ENCODE peak calls at places on chromosomes 5 and 9, in five cellular contexts. One of them, this sample, is unnamed.

GRCh38 chr9:116154334-116154975 is 864 bp downstream of the PAPPA start:
- DNase-seq in K562: no peak
- DNase-seq in HepG2: no peak
- DNase-seq in ovary: peak; percentile 68
- DNase-seq in stomach: no peak
- DNase-seq in this sample: no peak

GRCh38 chr9:111985315-111985714 is 88.7 kb downstream of the UGCG start:
- DNase-seq in K562: no peak
- DNase-seq in HepG2: no peak
- DNase-seq in ovary: no peak
- DNase-seq in stomach: no peak
- DNase-seq in this sample: no peak

GRCh38 chr5:96765043-96765442 is 42.7 kb downstream of the ERAP1 start:
- DNase-seq in K562: no peak
- DNase-seq in HepG2: no peak
- DNase-seq in ovary: no peak
- DNase-seq in stomach: no peak
- DNase-seq in this sample: no peak

GRCh38 chr9:133580416-133580738 is 28.8 kb downstream of the FAM163B start:
- DNase-seq in K562: no peak
- DNase-seq in HepG2: no peak
- DNase-seq in ovary: no peak
- DNase-seq in stomach: no peak
- DNase-seq in this sample: no peak

GRCh38 chr5:111829701-111830100 is 72.7 kb upstream of the NREP start:
- DNase-seq in K562: no peak
- DNase-seq in HepG2: no peak
- DNase-seq in ovary: no peak
- DNase-seq in stomach: no peak
- DNase-seq in this sample: no peak

GRCh38 chr5:41722359-41722950 is 147.8 kb downstream of the OXCT1 start:
- DNase-seq in K562: no peak
- DNase-seq in HepG2: no peak
- DNase-seq in ovary: no peak
- DNase-seq in stomach: no peak
- DNase-seq in this sample: no peak

GRCh38 chr9:137762414-137763061 is 115.0 kb upstream of the CACNA1B start:
- DNase-seq in K562: no peak
- DNase-seq in HepG2: no peak
- DNase-seq in ovary: no peak
- DNase-seq in stomach: peak; percentile 45
- DNase-seq in this sample: no peak

GRCh38 chr5:57841671-57842375 is 359.2 kb upstream of the ACTBL2 start:
- DNase-seq in K562: no peak
- DNase-seq in HepG2: no peak
- DNase-seq in ovary: no peak
- DNase-seq in stomach: no peak
- DNase-seq in this sample: no peak

GRCh38 chr5:60489856-60490255 is 210.1 kb downstream of the DEPDC1B start:
- DNase-seq in K562: no peak
- DNase-seq in HepG2: peak; percentile 31
- DNase-seq in ovary: no peak
- DNase-seq in stomach: no peak
- DNase-seq in this sample: no peak

GRCh38 chr9:117825609-117826347 is 121.6 kb downstream of the TLR4 start:
- DNase-seq in K562: no peak
- DNase-seq in HepG2: no peak
- DNase-seq in ovary: no peak
- DNase-seq in stomach: no peak
- DNase-seq in this sample: no peak

GRCh38 chr9:109013678-109014145 is 413 bp upstream of the CTNNAL1 start:
- DNase-seq in K562: no peak
- DNase-seq in HepG2: no peak
- DNase-seq in ovary: no peak
- DNase-seq in stomach: no peak
- DNase-seq in this sample: no peak

GRCh38 chr9:89752154-89752553 is 147.3 kb downstream of the GADD45G start:
- DNase-seq in K562: no peak
- DNase-seq in HepG2: no peak
- DNase-seq in ovary: no peak
- DNase-seq in stomach: no peak
- DNase-seq in this sample: no peak

GRCh38 chr5:95847261-95847592 is 24.7 kb upstream of the GLRX start:
- DNase-seq in K562: no peak
- DNase-seq in HepG2: no peak
- DNase-seq in ovary: no peak
- DNase-seq in stomach: no peak
- DNase-seq in this sample: no peak

GRCh38 chr5:98786178-98786853 is 12.9 kb downstream of the RGMB start:
- DNase-seq in K562: no peak
- DNase-seq in HepG2: no peak
- DNase-seq in ovary: no peak
- DNase-seq in stomach: no peak
- DNase-seq in this sample: no peak

GRCh38 chr9:129612815-129613519 is 7.9 kb downstream of the C9orf50 start:
- DNase-seq in K562: no peak
- DNase-seq in HepG2: no peak
- DNase-seq in ovary: peak; percentile 40
- DNase-seq in stomach: no peak
- DNase-seq in this sample: no peak

GRCh38 chr9:92097997-92098482 is 17.2 kb downstream of the SPTLC1 start:
- DNase-seq in K562: no peak
- DNase-seq in HepG2: no peak
- DNase-seq in ovary: peak; percentile 71
- DNase-seq in stomach: peak; percentile 92
- DNase-seq in this sample: peak; percentile 87

GRCh38 chr5:103410174-103410573 is 151.6 kb downstream of the MACIR start:
- DNase-seq in K562: no peak
- DNase-seq in HepG2: no peak
- DNase-seq in ovary: no peak
- DNase-seq in stomach: no peak
- DNase-seq in this sample: no peak

GRCh38 chr5:73363911-73364730 is 84.5 kb downstream of the FOXD1 start:
- DNase-seq in K562: no peak
- DNase-seq in HepG2: no peak
- DNase-seq in ovary: no peak
- DNase-seq in stomach: no peak
- DNase-seq in this sample: no peak

GRCh38 chr9:70954607-70955143 is 166.7 kb downstream of the TRPM3 start:
- DNase-seq in K562: no peak
- DNase-seq in HepG2: no peak
- DNase-seq in ovary: no peak
- DNase-seq in stomach: no peak
- DNase-seq in this sample: no peak

GRCh38 chr9:115548826-115549225 is 430.9 kb upstream of the TNC start:
- DNase-seq in K562: no peak
- DNase-seq in HepG2: no peak
- DNase-seq in ovary: no peak
- DNase-seq in stomach: no peak
- DNase-seq in this sample: no peak

GRCh38 chr5:64742411-64742810 is 26.1 kb downstream of the SREK1IP1 start:
- DNase-seq in K562: no peak
- DNase-seq in HepG2: no peak
- DNase-seq in ovary: no peak
- DNase-seq in stomach: no peak
- DNase-seq in this sample: no peak

GRCh38 chr5:67809589-67809988 is 406.0 kb upstream of the PIK3R1 start:
- DNase-seq in K562: no peak
- DNase-seq in HepG2: no peak
- DNase-seq in ovary: no peak
- DNase-seq in stomach: no peak
- DNase-seq in this sample: no peak

GRCh38 chr9:137446851-137447471 is 5.8 kb upstream of the ENTPD8 start:
- DNase-seq in K562: no peak
- DNase-seq in HepG2: no peak
- DNase-seq in ovary: peak; percentile 33
- DNase-seq in stomach: no peak
- DNase-seq in this sample: peak; percentile 65

GRCh38 chr5:111550282-111551020 is 38.1 kb upstream of the STARD4 start:
- DNase-seq in K562: peak; percentile 59
- DNase-seq in HepG2: peak; percentile 63
- DNase-seq in ovary: peak; percentile 52
- DNase-seq in stomach: peak; percentile 66
- DNase-seq in this sample: peak; percentile 86

GRCh38 chr5:94793816-94794198 is 175.3 kb downstream of the SLF1 start:
- DNase-seq in K562: no peak
- DNase-seq in HepG2: no peak
- DNase-seq in ovary: no peak
- DNase-seq in stomach: no peak
- DNase-seq in this sample: no peak

GRCh38 chr5:9545959-9546851 is at the start of gene SEMA5A:
- DNase-seq in K562: peak; percentile 83
- DNase-seq in HepG2: no peak
- DNase-seq in ovary: peak; percentile 78
- DNase-seq in stomach: peak; percentile 72
- DNase-seq in this sample: peak; percentile 81

GRCh38 chr9:113569472-113570060 is 106.0 kb downstream of the RGS3 start:
- DNase-seq in K562: no peak
- DNase-seq in HepG2: no peak
- DNase-seq in ovary: no peak
- DNase-seq in stomach: no peak
- DNase-seq in this sample: no peak

GRCh38 chr9:88691811-88692210 is 156.8 kb downstream of the NXNL2 start:
- DNase-seq in K562: no peak
- DNase-seq in HepG2: no peak
- DNase-seq in ovary: no peak
- DNase-seq in stomach: no peak
- DNase-seq in this sample: no peak

GRCh38 chr9:80964374-80964773 is 725.0 kb downstream of the TLE1 start:
- DNase-seq in K562: no peak
- DNase-seq in HepG2: no peak
- DNase-seq in ovary: no peak
- DNase-seq in stomach: no peak
- DNase-seq in this sample: no peak

GRCh38 chr5:74625742-74626241 is 14.7 kb downstream of the ENC1 start:
- DNase-seq in K562: no peak
- DNase-seq in HepG2: no peak
- DNase-seq in ovary: no peak
- DNase-seq in stomach: peak; percentile 52
- DNase-seq in this sample: no peak

GRCh38 chr5:94700592-94700991 is 82.1 kb downstream of the SLF1 start:
- DNase-seq in K562: no peak
- DNase-seq in HepG2: no peak
- DNase-seq in ovary: no peak
- DNase-seq in stomach: no peak
- DNase-seq in this sample: no peak

GRCh38 chr5:141366016-141366896 is 2.3 kb downstream of the PCDHGA5 start:
- DNase-seq in K562: no peak
- DNase-seq in HepG2: no peak
- DNase-seq in ovary: no peak
- DNase-seq in stomach: no peak
- DNase-seq in this sample: no peak

GRCh38 chr5:141373673-141374317 is at the start of gene PCDHGA6:
- DNase-seq in K562: no peak
- DNase-seq in HepG2: no peak
- DNase-seq in ovary: no peak
- DNase-seq in stomach: no peak
- DNase-seq in this sample: no peak

GRCh38 chr5:141374627-141375026 is 936 bp downstream of the PCDHGA6 start:
- DNase-seq in K562: no peak
- DNase-seq in HepG2: no peak
- DNase-seq in ovary: no peak
- DNase-seq in stomach: no peak
- DNase-seq in this sample: no peak

GRCh38 chr5:141371572-141372475 is 1.8 kb downstream of the PCDHGB3 start:
- DNase-seq in K562: no peak
- DNase-seq in HepG2: no peak
- DNase-seq in ovary: no peak
- DNase-seq in stomach: no peak
- DNase-seq in this sample: no peak

GRCh38 chr5:141369994-141370848 is at the start of gene PCDHGB3:
- DNase-seq in K562: no peak
- DNase-seq in HepG2: no peak
- DNase-seq in ovary: no peak
- DNase-seq in stomach: no peak
- DNase-seq in this sample: no peak
- H3K27ac ChIP-seq in K562: no peak within 1 kb of the TSS
- H3K27ac ChIP-seq in HepG2: no peak within 1 kb of the TSS
- H3K27ac ChIP-seq in ovary: no peak within 1 kb of the TSS
- H3K27ac ChIP-seq in stomach: no peak within 1 kb of the TSS
- H3K27ac ChIP-seq in this sample: no peak within 1 kb of the TSS

GRCh38 chr5:122815218-122815767 is 30.1 kb upstream of the SNX24 start:
- DNase-seq in K562: no peak
- DNase-seq in HepG2: no peak
- DNase-seq in ovary: no peak
- DNase-seq in stomach: no peak
- DNase-seq in this sample: no peak

GRCh38 chr5:122816726-122817125 is 28.7 kb upstream of the SNX24 start:
- DNase-seq in K562: no peak
- DNase-seq in HepG2: no peak
- DNase-seq in ovary: no peak
- DNase-seq in stomach: no peak
- DNase-seq in this sample: no peak
- TF ChIP-seq EP300 in K562: no peak
- TF ChIP-seq EP300 in HepG2: no peak
- TF ChIP-seq EP300 in ovary: no peak
- TF ChIP-seq EP300 in stomach: no peak
- TF ChIP-seq EP300 in this sample: no peak

DNA sequence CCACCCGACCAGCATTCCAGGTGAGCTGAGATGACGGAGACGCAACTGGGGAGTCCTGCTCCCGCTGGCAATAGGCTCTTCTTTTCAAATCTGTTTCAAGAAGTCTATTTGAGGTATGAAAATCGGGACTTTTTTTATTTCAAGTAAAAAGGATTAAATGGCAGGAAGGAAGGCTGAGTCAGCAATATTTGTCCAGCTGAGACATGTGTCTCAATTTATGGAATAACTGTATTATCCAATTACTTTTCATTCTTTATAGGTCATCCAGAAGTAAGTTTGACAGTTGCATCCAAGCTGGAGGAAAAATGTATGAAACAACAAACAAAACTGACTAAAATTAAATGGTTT is 221.1 kb downstream of the NR2F1-AS1 start:
- DNase-seq in K562: no peak
- DNase-seq in HepG2: no peak
- DNase-seq in ovary: no peak
- DNase-seq in stomach: no peak
- DNase-seq in this sample: no peak
- H3K4me3 ChIP-seq in K562: no peak overlapping the region
- H3K4me3 ChIP-seq in HepG2: no peak overlapping the region
- H3K4me3 ChIP-seq in ovary: no peak overlapping the region
- H3K4me3 ChIP-seq in stomach: no peak overlapping the region
- H3K4me3 ChIP-seq in this sample: no peak overlapping the region

GRCh38 chr5:175692996-175693700 is 35.3 kb downstream of the HRH2 start:
- DNase-seq in K562: no peak
- DNase-seq in HepG2: no peak
- DNase-seq in ovary: no peak
- DNase-seq in stomach: no peak
- DNase-seq in this sample: no peak
- H3K27ac ChIP-seq in K562: no peak overlapping the region
- H3K27ac ChIP-seq in HepG2: no peak overlapping the region
- H3K27ac ChIP-seq in ovary: no peak overlapping the region
- H3K27ac ChIP-seq in stomach: peak overlapping the region; percentile 34
- H3K27ac ChIP-seq in this sample: peak overlapping the region; percentile 62